ENCODE peak calls at places on chromosomes 2 and 18, in seven cellular contexts. M is upper lobe of right lung, F is IMR-90, S is cardiac muscle cell, Y is uterus, V is psoas muscle, C is lower lobe of right lung. O is an unnamed sample.
A peak's percentile ranks its signal among the peaks of the same experiment; 100 is the strongest.

GRCh38 chr2:104975371-104975770 is 62.5 kb upstream of the MRPS9 start:
- DNase-seq in F (no peak), Y (no peak), C (no peak), M (no peak), V (no peak), S (no peak), O (no peak)

GRCh38 chr2:70420005-70420580 is 118.2 kb upstream of the FAM136A start:
- DNase-seq in Y (no peak), M (no peak), V (no peak), C (no peak), S (no peak), F (no peak), O (no peak)

GRCh38 chr18:13511961-13512572 is 214.3 kb downstream of the FAM210A start:
- DNase-seq in V (no peak), F (no peak), Y (no peak), S (no peak), M (no peak), C (no peak), O (no peak)

GRCh38 chr2:145123606-145124005 is 603.7 kb upstream of the ZEB2 start:
- DNase-seq in M (peak; percentile 56), F (peak; percentile 33), C (peak; percentile 48), Y (peak; percentile 20), V (no peak), S (peak; percentile 58), O (peak; percentile 57)

GRCh38 chr2:45936623-45936979 is 285.1 kb downstream of the PRKCE start:
- DNase-seq in V (no peak), F (no peak), C (no peak), S (no peak), Y (no peak), M (no peak), O (no peak)

GRCh38 chr2:126413079-126413478 is 242.9 kb upstream of the GYPC start:
- DNase-seq in F (no peak), S (no peak), Y (no peak), V (no peak), C (no peak), M (no peak), O (no peak)

GRCh38 chr2:19753314-19753713 is 148.5 kb downstream of the TTC32 start:
- DNase-seq in F (peak; percentile 59), C (no peak), V (no peak), S (no peak), M (no peak), Y (no peak), O (no peak)

GRCh38 chr2:62569907-62570793 is 64.2 kb upstream of the TMEM17 start:
- DNase-seq in C (no peak), M (no peak), Y (no peak), F (no peak), S (no peak), V (no peak), O (no peak)

GRCh38 chr2:184890311-184890710 is 292.0 kb downstream of the ZNF804A start:
- DNase-seq in M (no peak), C (no peak), S (no peak), V (no peak), F (peak; percentile 3), Y (no peak), O (no peak)

GRCh38 chr18:49177812-49178211 is 227.0 kb upstream of the SMAD7 start:
- DNase-seq in M (no peak), V (no peak), Y (no peak), F (peak; percentile 86), C (no peak), S (peak; percentile 52), O (no peak)

GRCh38 chr2:204134421-204134820 is 197.9 kb downstream of the ICOS start:
- DNase-seq in F (no peak), V (no peak), M (no peak), S (no peak), Y (no peak), C (no peak), O (no peak)

GRCh38 chr2:60318544-60318943 is 234.9 kb downstream of the BCL11A start:
- DNase-seq in F (no peak), Y (no peak), M (no peak), S (no peak), V (no peak), C (no peak), O (peak; percentile 25)

GRCh38 chr2:165953306-165953654 is 296 bp downstream of the TTC21B start:
- DNase-seq in S (no peak), Y (no peak), V (no peak), C (no peak), M (no peak), F (no peak), O (no peak)

GRCh38 chr2:64090264-64090663 is 54.0 kb downstream of the PELI1 start:
- DNase-seq in C (no peak), V (no peak), F (no peak), S (no peak), M (no peak), Y (no peak), O (no peak)

GRCh38 chr2:17375262-17375661 is 143.0 kb downstream of the RAD51AP2 start:
- DNase-seq in C (no peak), V (no peak), F (no peak), Y (no peak), M (no peak), S (no peak), O (no peak)

GRCh38 chr18:5841518-5841917 is 53.8 kb downstream of the TMEM200C start:
- DNase-seq in Y (no peak), C (no peak), V (no peak), S (no peak), F (no peak), M (no peak), O (no peak)

GRCh38 chr2:180219471-180219870 is 212.4 kb upstream of the CWC22 start:
- DNase-seq in C (no peak), V (no peak), Y (no peak), M (no peak), S (no peak), F (peak; percentile 20), O (no peak)

DNA sequence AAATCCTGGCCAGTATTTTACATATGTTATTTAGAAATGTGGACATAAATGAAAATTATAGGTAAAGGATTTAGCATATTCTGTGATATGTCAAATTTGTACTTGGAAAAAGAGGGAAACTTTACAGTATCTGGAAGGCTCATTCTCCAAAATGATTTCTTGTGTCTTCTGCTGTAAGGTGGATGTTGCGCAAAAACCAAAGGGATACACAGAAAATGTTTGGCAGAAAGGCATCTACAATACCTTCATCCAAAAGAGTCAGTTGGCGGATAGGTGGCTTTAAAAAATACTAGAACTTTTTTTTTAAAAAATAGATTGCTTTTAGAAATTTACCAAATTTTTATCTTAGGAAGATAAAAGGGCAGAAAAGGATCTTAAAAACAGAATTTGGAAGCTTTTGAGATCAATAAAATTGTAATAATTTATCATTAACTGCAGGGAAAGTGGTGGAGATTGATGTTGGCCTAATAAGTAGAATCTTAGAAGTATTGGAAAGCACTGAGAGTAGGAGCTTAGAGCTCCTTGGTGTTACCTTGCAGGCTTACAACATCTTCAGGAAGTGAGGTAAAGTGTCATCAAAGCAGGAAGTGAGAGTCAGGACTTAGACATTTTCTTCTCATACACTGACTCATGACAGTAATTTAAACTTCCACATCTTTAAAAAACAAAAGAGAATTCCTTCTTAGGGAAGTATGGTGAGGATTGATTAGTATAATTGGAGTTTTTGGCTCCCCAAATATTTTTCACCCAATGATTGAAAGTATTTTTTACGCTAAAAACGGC is 2.1 kb downstream of the NABP1 start:
- DNase-seq in M (no peak), F (peak; percentile 93), C (no peak), S (peak; percentile 64), Y (no peak), V (no peak), O (no peak)
- H3K27ac ChIP-seq in M (peak overlapping the region; percentile 98), F (peak overlapping the region; percentile 86), C (peak overlapping the region; percentile 97), S (no peak overlapping the region), Y (peak overlapping the region; percentile 24), V (peak overlapping the region; percentile 96), O (peak overlapping the region; percentile 99)

DNA sequence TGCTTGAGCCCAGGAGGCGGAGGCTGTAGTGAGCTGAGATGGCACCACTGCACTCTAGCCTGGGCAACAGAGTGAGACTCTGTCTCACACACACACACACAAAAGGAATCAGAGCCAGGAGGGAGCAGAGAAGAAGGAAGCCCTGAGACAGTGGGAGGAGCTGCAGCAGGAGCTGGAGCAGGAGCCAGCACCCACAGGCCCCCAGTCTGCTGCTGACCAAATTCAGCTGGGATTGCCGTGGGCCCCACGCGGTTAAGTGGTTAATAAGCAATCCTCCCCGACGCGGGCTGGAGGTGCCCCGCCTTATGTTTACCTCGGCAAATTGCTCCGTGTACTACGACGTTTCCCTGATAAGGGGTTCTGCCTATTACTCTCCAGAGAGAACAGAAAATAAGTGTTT is 265.3 kb downstream of the TWIST2 start:
- DNase-seq in V (no peak), S (peak; percentile 68), Y (peak; percentile 42), M (no peak), C (no peak), F (peak; percentile 31), O (peak; percentile 8)
- H3K27ac ChIP-seq in V (no peak overlapping the region), S (no peak overlapping the region), Y (peak overlapping the region; percentile 83), M (peak overlapping the region; percentile 48), C (peak overlapping the region; percentile 22), F (no peak overlapping the region), O (no peak overlapping the region)

GRCh38 chr2:37350917-37351316 is 6.5 kb downstream of the QPCT start:
- DNase-seq in S (no peak), V (no peak), Y (no peak), F (no peak), M (no peak), C (no peak), O (no peak)

GRCh38 chr2:37354571-37354970 is 10.1 kb downstream of the QPCT start:
- DNase-seq in Y (no peak), F (no peak), M (no peak), C (no peak), V (no peak), S (no peak), O (no peak)

GRCh38 chr2:37349376-37349775 is 4.9 kb downstream of the QPCT start:
- DNase-seq in S (no peak), C (no peak), M (no peak), V (no peak), F (no peak), Y (no peak), O (no peak)

GRCh38 chr2:37348155-37348554 is 3.7 kb downstream of the QPCT start:
- DNase-seq in S (no peak), F (no peak), Y (no peak), V (no peak), C (no peak), M (no peak), O (no peak)

DNA sequence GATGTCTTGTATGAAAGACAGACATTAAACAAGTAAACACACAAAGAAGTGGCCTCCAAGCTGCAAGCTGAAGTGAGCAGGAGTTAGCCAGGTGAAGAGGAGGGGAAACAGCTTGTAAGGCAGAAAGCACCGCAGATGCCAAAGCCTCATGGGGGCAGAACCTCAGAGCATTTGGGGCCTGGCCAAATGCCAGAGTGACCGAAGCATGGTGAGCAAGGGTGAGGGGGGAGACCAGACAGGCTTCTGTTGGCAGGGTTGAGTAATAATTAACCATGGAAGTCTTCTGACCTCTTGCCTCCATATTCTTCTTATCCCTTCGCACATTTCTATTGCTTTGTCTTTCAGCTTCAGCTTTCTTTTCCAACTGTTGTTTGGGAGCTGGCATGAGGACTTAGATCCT is 5.6 kb downstream of the QPCT start:
- DNase-seq in M (no peak), S (peak; percentile 20), F (no peak), Y (no peak), V (no peak), C (no peak), O (no peak)
- H3K27ac ChIP-seq in M (no peak overlapping the region), S (no peak overlapping the region), F (no peak overlapping the region), Y (no peak overlapping the region), V (no peak overlapping the region), C (no peak overlapping the region), O (no peak overlapping the region)

DNA sequence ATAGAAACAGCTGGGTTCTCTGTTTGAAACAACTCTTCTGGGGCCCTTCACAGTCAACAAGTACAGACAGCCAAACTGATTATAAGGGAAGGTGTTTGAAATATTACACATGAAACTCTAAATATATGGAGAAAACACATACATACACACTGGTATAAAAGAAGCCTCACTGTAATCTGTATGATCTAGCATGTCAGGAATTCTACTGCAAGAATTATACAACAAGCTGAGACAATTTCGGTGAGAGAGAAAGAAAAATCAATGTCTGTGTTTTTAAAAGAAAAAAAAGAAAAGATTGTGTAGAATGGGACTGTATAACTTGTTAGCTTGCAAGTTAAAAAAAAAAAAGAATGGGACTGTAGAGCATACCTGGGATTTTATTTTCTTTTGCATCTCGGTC is 26.3 kb downstream of the IRS1 start:
- DNase-seq in M (no peak), Y (no peak), F (peak; percentile 44), C (no peak), V (no peak), S (no peak), O (no peak)
- H3K27ac ChIP-seq in M (no peak overlapping the region), Y (peak overlapping the region; percentile 30), F (peak overlapping the region; percentile 98), C (no peak overlapping the region), V (peak overlapping the region; percentile 91), S (peak overlapping the region; percentile 84), O (peak overlapping the region; percentile 64)

O was measured in heart right ventricle.